ENCODE peak calls at places on chromosome 10, in four cellular contexts. One of them, this sample, is unnamed.

GRCh38 chr10:78742730-78743615 is 325.8 kb upstream of the ZMIZ1 start:
- DNase-seq in AG09319: no peak
- DNase-seq in lower lobe of right lung: no peak
- DNase-seq in neural crest cell: peak
- DNase-seq in this sample: peak

GRCh38 chr10:30873408-30873807 is 158.3 kb downstream of the ZNF438 start:
- DNase-seq in AG09319: no peak
- DNase-seq in lower lobe of right lung: no peak
- DNase-seq in neural crest cell: no peak
- DNase-seq in this sample: no peak

GRCh38 chr10:10872035-10872673 is 145.5 kb upstream of the CELF2 start:
- DNase-seq in AG09319: peak
- DNase-seq in lower lobe of right lung: no peak
- DNase-seq in neural crest cell: no peak
- DNase-seq in this sample: no peak

GRCh38 chr10:29859521-29860130 is 199.8 kb downstream of the JCAD start:
- DNase-seq in AG09319: no peak
- DNase-seq in lower lobe of right lung: no peak
- DNase-seq in neural crest cell: no peak
- DNase-seq in this sample: no peak

GRCh38 chr10:132452651-132453469 is 55.9 kb downstream of the PWWP2B start:
- DNase-seq in AG09319: no peak
- DNase-seq in lower lobe of right lung: peak
- DNase-seq in neural crest cell: peak
- DNase-seq in this sample: peak

GRCh38 chr10:125095776-125096175 is 64.6 kb downstream of the CTBP2 start:
- DNase-seq in AG09319: no peak
- DNase-seq in lower lobe of right lung: no peak
- DNase-seq in neural crest cell: no peak
- DNase-seq in this sample: no peak

GRCh38 chr10:29869593-29869992 is 189.8 kb downstream of the JCAD start:
- DNase-seq in AG09319: no peak
- DNase-seq in lower lobe of right lung: no peak
- DNase-seq in neural crest cell: no peak
- DNase-seq in this sample: no peak

GRCh38 chr10:14751576-14752330 is 22.9 kb downstream of the FAM107B start:
- DNase-seq in AG09319: no peak
- DNase-seq in lower lobe of right lung: no peak
- DNase-seq in neural crest cell: no peak
- DNase-seq in this sample: no peak

GRCh38 chr10:70115948-70116682 is 16.5 kb downstream of the AIFM2 start:
- DNase-seq in AG09319: no peak
- DNase-seq in lower lobe of right lung: no peak
- DNase-seq in neural crest cell: peak
- DNase-seq in this sample: peak

GRCh38 chr10:110765513-110766375 is 106.0 kb upstream of the PDCD4 start:
- DNase-seq in AG09319: no peak
- DNase-seq in lower lobe of right lung: no peak
- DNase-seq in neural crest cell: no peak
- DNase-seq in this sample: no peak

GRCh38 chr10:96244354-96244753 is 27.0 kb downstream of the BLNK start:
- DNase-seq in AG09319: no peak
- DNase-seq in lower lobe of right lung: no peak
- DNase-seq in neural crest cell: no peak
- DNase-seq in this sample: no peak

GRCh38 chr10:113947138-113948011 is 92.9 kb downstream of the NHLRC2 start:
- DNase-seq in AG09319: no peak
- DNase-seq in lower lobe of right lung: no peak
- DNase-seq in neural crest cell: no peak
- DNase-seq in this sample: peak

GRCh38 chr10:60098676-60099601 is 192.6 kb upstream of the CCDC6 start:
- DNase-seq in AG09319: no peak
- DNase-seq in lower lobe of right lung: no peak
- DNase-seq in neural crest cell: peak
- DNase-seq in this sample: peak

GRCh38 chr10:100347568-100348195 is 649 bp downstream of the SCD start:
- DNase-seq in AG09319: no peak
- DNase-seq in lower lobe of right lung: no peak
- DNase-seq in neural crest cell: no peak
- DNase-seq in this sample: peak

GRCh38 chr10:88858493-88858892 is 6.8 kb upstream of the ANKRD22 start:
- DNase-seq in AG09319: no peak
- DNase-seq in lower lobe of right lung: no peak
- DNase-seq in neural crest cell: no peak
- DNase-seq in this sample: no peak

GRCh38 chr10:21293518-21294356 is 231.7 kb downstream of the SKIDA1 start:
- DNase-seq in AG09319: no peak
- DNase-seq in lower lobe of right lung: no peak
- DNase-seq in neural crest cell: no peak
- DNase-seq in this sample: no peak

GRCh38 chr10:16996530-16996964 is 133.1 kb downstream of the CUBN start:
- DNase-seq in AG09319: no peak
- DNase-seq in lower lobe of right lung: no peak
- DNase-seq in neural crest cell: no peak
- DNase-seq in this sample: no peak

GRCh38 chr10:110190170-110190569 is 17.2 kb upstream of the MXI1 start:
- DNase-seq in AG09319: no peak
- DNase-seq in lower lobe of right lung: no peak
- DNase-seq in neural crest cell: no peak
- DNase-seq in this sample: no peak

GRCh38 chr10:126369125-126369708 is 19.1 kb downstream of the ADAM12 start:
- DNase-seq in AG09319: no peak
- DNase-seq in lower lobe of right lung: no peak
- DNase-seq in neural crest cell: no peak
- DNase-seq in this sample: no peak

GRCh38 chr10:314871-315270 is 179.6 kb downstream of the ZMYND11 start:
- DNase-seq in AG09319: no peak
- DNase-seq in lower lobe of right lung: no peak
- DNase-seq in neural crest cell: no peak
- DNase-seq in this sample: no peak

GRCh38 chr10:28668363-28669226 is 8.7 kb upstream of the BAMBI start:
- DNase-seq in AG09319: no peak
- DNase-seq in lower lobe of right lung: peak
- DNase-seq in neural crest cell: peak
- DNase-seq in this sample: peak

GRCh38 chr10:1654811-1655356 is 82.4 kb downstream of the ADARB2 start:
- DNase-seq in AG09319: no peak
- DNase-seq in lower lobe of right lung: no peak
- DNase-seq in neural crest cell: no peak
- DNase-seq in this sample: no peak

GRCh38 chr10:100508691-100509150 is 10.9 kb downstream of the SEC31B start:
- DNase-seq in AG09319: peak
- DNase-seq in lower lobe of right lung: no peak
- DNase-seq in neural crest cell: peak
- DNase-seq in this sample: peak

GRCh38 chr10:119029613-119030420 is at the start of gene NANOS1:
- DNase-seq in AG09319: no peak
- DNase-seq in lower lobe of right lung: no peak
- DNase-seq in neural crest cell: peak
- DNase-seq in this sample: peak

GRCh38 chr10:126097558-126098215 is 201.3 kb downstream of the FANK1 start:
- DNase-seq in AG09319: no peak
- DNase-seq in lower lobe of right lung: no peak
- DNase-seq in neural crest cell: no peak
- DNase-seq in this sample: no peak

GRCh38 chr10:92834331-92834730 is 14.0 kb upstream of the EXOC6 start:
- DNase-seq in AG09319: no peak
- DNase-seq in lower lobe of right lung: no peak
- DNase-seq in neural crest cell: no peak
- DNase-seq in this sample: no peak

GRCh38 chr10:92844746-92845145 is 3.6 kb upstream of the EXOC6 start:
- DNase-seq in AG09319: no peak
- DNase-seq in lower lobe of right lung: no peak
- DNase-seq in neural crest cell: no peak
- DNase-seq in this sample: no peak

GRCh38 chr10:92837462-92837861 is 10.9 kb upstream of the EXOC6 start:
- DNase-seq in AG09319: no peak
- DNase-seq in lower lobe of right lung: no peak
- DNase-seq in neural crest cell: no peak
- DNase-seq in this sample: no peak

GRCh38 chr10:92834981-92835380 is 13.3 kb upstream of the EXOC6 start:
- DNase-seq in AG09319: no peak
- DNase-seq in lower lobe of right lung: no peak
- DNase-seq in neural crest cell: no peak
- DNase-seq in this sample: no peak

DNA sequence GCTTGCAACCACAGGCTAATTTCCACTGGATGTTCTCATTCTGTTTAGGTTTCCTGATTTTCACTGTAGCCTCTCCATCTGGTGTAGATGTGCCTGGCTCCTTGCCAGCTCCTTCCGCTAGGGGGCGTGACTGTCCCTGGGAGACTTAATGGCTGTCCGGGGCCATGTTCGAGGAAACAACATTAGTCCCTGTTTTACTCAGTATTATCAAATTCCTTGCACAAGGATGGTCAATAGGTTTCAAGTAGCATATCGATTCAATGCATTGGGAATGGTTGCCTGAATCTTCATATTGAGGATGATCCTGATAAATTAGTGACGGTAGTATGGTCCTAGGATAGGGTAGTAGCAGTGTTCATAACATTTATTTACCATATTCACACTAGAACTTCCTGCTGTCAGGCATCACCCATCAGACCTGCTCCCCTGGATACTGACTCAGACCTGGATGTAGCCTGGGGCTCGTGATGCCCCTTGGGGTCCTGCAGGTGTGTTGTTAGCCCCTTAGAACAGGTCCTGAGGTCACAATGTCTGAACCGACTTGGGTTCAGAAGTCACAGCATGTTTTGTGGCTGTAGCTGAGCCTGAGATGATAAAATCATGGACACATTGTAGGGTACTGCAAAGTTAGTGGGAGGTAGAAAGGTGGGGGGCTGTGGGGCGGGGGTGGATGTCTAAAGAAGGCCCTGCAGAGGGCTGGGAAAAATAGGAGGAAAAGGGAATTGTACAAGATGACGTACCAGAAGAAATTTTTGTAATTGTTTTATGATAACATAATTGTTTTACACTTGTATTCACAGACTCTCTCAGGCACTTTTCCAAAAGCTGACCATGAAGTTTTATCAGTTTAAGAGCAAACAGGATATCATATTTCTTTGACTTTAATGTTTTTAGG is 8.9 kb upstream of the EXOC6 start:
- DNase-seq in AG09319: peak
- DNase-seq in lower lobe of right lung: peak
- DNase-seq in neural crest cell: peak
- DNase-seq in this sample: peak
- TF ChIP-seq CTCF in AG09319: no peak
- TF ChIP-seq CTCF in lower lobe of right lung: peak
- TF ChIP-seq CTCF in neural crest cell: peak
- TF ChIP-seq CTCF in this sample: peak

GRCh38 chr10:5737352-5737751 is 52.7 kb downstream of the TASOR2 start:
- DNase-seq in AG09319: no peak
- DNase-seq in lower lobe of right lung: no peak
- DNase-seq in neural crest cell: no peak
- DNase-seq in this sample: peak
- TF ChIP-seq CTCF in AG09319: no peak
- TF ChIP-seq CTCF in lower lobe of right lung: no peak
- TF ChIP-seq CTCF in neural crest cell: peak
- TF ChIP-seq CTCF in this sample: peak

DNA sequence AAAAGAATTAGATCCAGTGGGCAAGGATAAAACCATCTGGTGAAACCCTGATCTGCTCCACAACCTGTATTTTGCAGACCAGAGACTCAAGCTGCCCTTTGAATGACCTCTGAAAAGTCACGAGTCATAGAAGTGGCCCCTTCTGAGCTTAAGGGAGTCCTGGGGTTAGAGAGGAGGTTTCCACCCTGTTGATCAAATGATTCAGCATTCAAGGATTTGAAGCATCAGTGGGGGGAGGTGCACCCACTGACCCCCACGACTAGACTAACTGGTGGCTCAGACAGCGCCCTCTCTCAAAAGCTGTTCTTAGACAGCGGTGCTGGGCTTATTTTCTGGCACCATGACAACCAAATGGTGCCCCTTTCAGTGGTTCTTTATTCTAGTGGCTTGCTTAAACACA is 44.3 kb downstream of the PLCE1 start:
- DNase-seq in AG09319: no peak
- DNase-seq in lower lobe of right lung: no peak
- DNase-seq in neural crest cell: no peak
- DNase-seq in this sample: no peak
- TF ChIP-seq CTCF in AG09319: no peak
- TF ChIP-seq CTCF in lower lobe of right lung: no peak
- TF ChIP-seq CTCF in neural crest cell: no peak
- TF ChIP-seq CTCF in this sample: no peak

GRCh38 chr10:98378722-98379121 is 36.3 kb downstream of the PYROXD2 start:
- DNase-seq in AG09319: no peak
- DNase-seq in lower lobe of right lung: no peak
- DNase-seq in neural crest cell: no peak
- DNase-seq in this sample: no peak
- TF ChIP-seq CTCF in AG09319: no peak
- TF ChIP-seq CTCF in lower lobe of right lung: no peak
- TF ChIP-seq CTCF in neural crest cell: no peak
- TF ChIP-seq CTCF in this sample: no peak

DNA sequence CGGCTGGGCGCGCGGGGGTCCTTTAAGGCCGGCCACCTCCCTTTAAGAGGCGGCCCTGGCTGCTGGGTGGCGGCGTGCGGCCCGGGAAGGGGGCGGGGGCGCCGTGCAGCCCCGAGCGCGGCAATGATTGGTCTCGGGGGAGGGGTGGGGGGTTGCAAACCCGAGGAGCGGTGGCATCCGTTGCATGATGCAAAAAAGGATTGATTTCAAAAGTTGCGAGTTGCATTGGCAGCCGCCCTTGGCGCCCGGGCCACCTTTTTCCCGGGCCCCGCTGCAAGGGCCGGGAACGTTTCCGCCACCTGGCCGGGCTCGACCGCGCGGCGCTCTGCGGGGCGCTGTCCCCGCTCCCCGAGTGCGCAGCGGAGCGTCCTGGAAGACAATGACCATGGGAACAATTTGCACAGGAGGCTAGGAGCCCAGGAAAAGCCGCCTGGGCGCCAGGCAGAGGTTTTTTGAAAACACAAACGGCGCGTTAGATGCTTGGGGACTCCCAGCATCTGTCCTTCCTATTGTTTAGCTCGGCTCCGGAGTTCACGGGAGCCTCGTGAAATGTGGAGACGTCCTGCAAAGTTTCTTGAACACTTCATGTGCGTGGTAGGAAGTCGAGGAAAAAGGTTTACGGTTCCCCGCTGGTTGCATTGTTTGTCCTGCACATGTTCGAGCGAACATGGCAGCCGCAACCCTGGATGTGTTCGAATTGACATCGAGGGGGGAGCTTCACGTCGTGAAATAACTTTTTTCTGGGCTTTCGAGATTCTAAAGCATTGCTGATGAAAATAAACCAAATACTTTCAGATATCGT is at the start of gene SEPHS1:
- DNase-seq in AG09319: peak
- DNase-seq in lower lobe of right lung: peak
- DNase-seq in neural crest cell: peak
- DNase-seq in this sample: peak
- TF ChIP-seq CTCF in AG09319: no peak
- TF ChIP-seq CTCF in lower lobe of right lung: no peak
- TF ChIP-seq CTCF in neural crest cell: no peak
- TF ChIP-seq CTCF in this sample: no peak